ENCODE peak calls at places on chromosomes 11 and 22, in eight cellular contexts. One of them, this sample, is unnamed.
A peak's percentile ranks its signal among the peaks of the same experiment; 100 is the strongest.

GRCh38 chr11:9607511-9607899 is 34.0 kb downstream of the WEE1 start:
- DNase-seq in stimulated activated CD4-positive, alpha-beta T cell treated with anti-CD3 and anti-CD28 coated beads, Interleukin-2, amount 100 ng/mL, for 48 hours: no peak
- DNase-seq in pancreas: no peak
- DNase-seq in NCI-H2081: no peak
- DNase-seq in AG04450: no peak
- DNase-seq in GM13976: no peak
- DNase-seq in hypothalamus: no peak
- DNase-seq in PC-9: no peak
- DNase-seq in this sample: no peak

GRCh38 chr22:17396531-17396930 is 27.3 kb downstream of the CECR2 start:
- DNase-seq in stimulated activated CD4-positive, alpha-beta T cell treated with anti-CD3 and anti-CD28 coated beads, Interleukin-2, amount 100 ng/mL, for 48 hours: no peak
- DNase-seq in AG04450: no peak
- DNase-seq in hypothalamus: no peak
- DNase-seq in NCI-H2081: no peak
- DNase-seq in pancreas: no peak
- DNase-seq in PC-9: peak; percentile 34
- DNase-seq in GM13976: no peak
- DNase-seq in this sample: no peak

GRCh38 chr11:69540118-69541000 is 58.9 kb downstream of the LINC01488 start:
- DNase-seq in hypothalamus: no peak
- DNase-seq in pancreas: no peak
- DNase-seq in GM13976: no peak
- DNase-seq in NCI-H2081: no peak
- DNase-seq in stimulated activated CD4-positive, alpha-beta T cell treated with anti-CD3 and anti-CD28 coated beads, Interleukin-2, amount 100 ng/mL, for 48 hours: no peak
- DNase-seq in AG04450: no peak
- DNase-seq in PC-9: no peak
- DNase-seq in this sample: peak; percentile 76

GRCh38 chr11:69293087-69293486 is 868 bp upstream of the MYEOV start:
- DNase-seq in hypothalamus: no peak
- DNase-seq in GM13976: no peak
- DNase-seq in pancreas: no peak
- DNase-seq in PC-9: no peak
- DNase-seq in stimulated activated CD4-positive, alpha-beta T cell treated with anti-CD3 and anti-CD28 coated beads, Interleukin-2, amount 100 ng/mL, for 48 hours: no peak
- DNase-seq in AG04450: no peak
- DNase-seq in NCI-H2081: no peak
- DNase-seq in this sample: peak; percentile 44

GRCh38 chr22:42863349-42863911 is 6.4 kb upstream of the ARFGAP3 start:
- DNase-seq in hypothalamus: no peak
- DNase-seq in pancreas: no peak
- DNase-seq in GM13976: peak; percentile 50
- DNase-seq in NCI-H2081: no peak
- DNase-seq in PC-9: peak; percentile 95
- DNase-seq in stimulated activated CD4-positive, alpha-beta T cell treated with anti-CD3 and anti-CD28 coated beads, Interleukin-2, amount 100 ng/mL, for 48 hours: peak; percentile 34
- DNase-seq in AG04450: peak; percentile 65
- DNase-seq in this sample: no peak

GRCh38 chr11:34656062-34656720 is 35.3 kb downstream of the EHF start:
- DNase-seq in hypothalamus: peak; percentile 14
- DNase-seq in PC-9: no peak
- DNase-seq in pancreas: no peak
- DNase-seq in stimulated activated CD4-positive, alpha-beta T cell treated with anti-CD3 and anti-CD28 coated beads, Interleukin-2, amount 100 ng/mL, for 48 hours: no peak
- DNase-seq in AG04450: no peak
- DNase-seq in NCI-H2081: no peak
- DNase-seq in GM13976: no peak
- DNase-seq in this sample: no peak

GRCh38 chr11:1679881-1680280 is 17.1 kb upstream of the KRTAP5-6 start:
- DNase-seq in AG04450: no peak
- DNase-seq in stimulated activated CD4-positive, alpha-beta T cell treated with anti-CD3 and anti-CD28 coated beads, Interleukin-2, amount 100 ng/mL, for 48 hours: no peak
- DNase-seq in PC-9: no peak
- DNase-seq in GM13976: no peak
- DNase-seq in pancreas: no peak
- DNase-seq in NCI-H2081: no peak
- DNase-seq in hypothalamus: no peak
- DNase-seq in this sample: no peak

GRCh38 chr11:120146413-120147093 is 8.6 kb upstream of the TRIM29 start:
- DNase-seq in pancreas: no peak
- DNase-seq in hypothalamus: no peak
- DNase-seq in PC-9: no peak
- DNase-seq in GM13976: no peak
- DNase-seq in NCI-H2081: no peak
- DNase-seq in stimulated activated CD4-positive, alpha-beta T cell treated with anti-CD3 and anti-CD28 coated beads, Interleukin-2, amount 100 ng/mL, for 48 hours: no peak
- DNase-seq in AG04450: no peak
- DNase-seq in this sample: no peak

GRCh38 chr22:42376721-42377177 is 55.5 kb downstream of the NFAM1 start:
- DNase-seq in PC-9: no peak
- DNase-seq in hypothalamus: no peak
- DNase-seq in pancreas: no peak
- DNase-seq in AG04450: no peak
- DNase-seq in GM13976: no peak
- DNase-seq in NCI-H2081: no peak
- DNase-seq in stimulated activated CD4-positive, alpha-beta T cell treated with anti-CD3 and anti-CD28 coated beads, Interleukin-2, amount 100 ng/mL, for 48 hours: no peak
- DNase-seq in this sample: peak; percentile 83

GRCh38 chr11:41508121-41508520 is 48.7 kb upstream of the LRRC4C start:
- DNase-seq in hypothalamus: no peak
- DNase-seq in stimulated activated CD4-positive, alpha-beta T cell treated with anti-CD3 and anti-CD28 coated beads, Interleukin-2, amount 100 ng/mL, for 48 hours: no peak
- DNase-seq in GM13976: no peak
- DNase-seq in pancreas: no peak
- DNase-seq in NCI-H2081: no peak
- DNase-seq in PC-9: no peak
- DNase-seq in AG04450: no peak
- DNase-seq in this sample: no peak

GRCh38 chr11:29061452-29061851 is 953.3 kb downstream of the METTL15 start:
- DNase-seq in NCI-H2081: no peak
- DNase-seq in PC-9: no peak
- DNase-seq in hypothalamus: no peak
- DNase-seq in stimulated activated CD4-positive, alpha-beta T cell treated with anti-CD3 and anti-CD28 coated beads, Interleukin-2, amount 100 ng/mL, for 48 hours: no peak
- DNase-seq in AG04450: no peak
- DNase-seq in GM13976: no peak
- DNase-seq in pancreas: no peak
- DNase-seq in this sample: no peak

GRCh38 chr11:60978546-60979380 is 7.3 kb downstream of the CD6 start:
- DNase-seq in PC-9: no peak
- DNase-seq in GM13976: no peak
- DNase-seq in AG04450: no peak
- DNase-seq in stimulated activated CD4-positive, alpha-beta T cell treated with anti-CD3 and anti-CD28 coated beads, Interleukin-2, amount 100 ng/mL, for 48 hours: peak; percentile 75
- DNase-seq in NCI-H2081: no peak
- DNase-seq in hypothalamus: no peak
- DNase-seq in pancreas: no peak
- DNase-seq in this sample: no peak

GRCh38 chr22:30643055-30643875 is 7.7 kb downstream of the SLC35E4 start:
- DNase-seq in pancreas: no peak
- DNase-seq in hypothalamus: peak; percentile 35
- DNase-seq in stimulated activated CD4-positive, alpha-beta T cell treated with anti-CD3 and anti-CD28 coated beads, Interleukin-2, amount 100 ng/mL, for 48 hours: no peak
- DNase-seq in AG04450: no peak
- DNase-seq in NCI-H2081: no peak
- DNase-seq in PC-9: no peak
- DNase-seq in GM13976: no peak
- DNase-seq in this sample: no peak

GRCh38 chr11:17014321-17014773 is at the start of gene PLEKHA7:
- DNase-seq in stimulated activated CD4-positive, alpha-beta T cell treated with anti-CD3 and anti-CD28 coated beads, Interleukin-2, amount 100 ng/mL, for 48 hours: no peak
- DNase-seq in GM13976: no peak
- DNase-seq in NCI-H2081: no peak
- DNase-seq in hypothalamus: peak; percentile 45
- DNase-seq in PC-9: peak; percentile 30
- DNase-seq in AG04450: no peak
- DNase-seq in pancreas: peak; percentile 56
- DNase-seq in this sample: no peak

GRCh38 chr11:35464308-35464707 is 45.0 kb upstream of the SLC1A2 start:
- DNase-seq in NCI-H2081: no peak
- DNase-seq in PC-9: no peak
- DNase-seq in hypothalamus: no peak
- DNase-seq in stimulated activated CD4-positive, alpha-beta T cell treated with anti-CD3 and anti-CD28 coated beads, Interleukin-2, amount 100 ng/mL, for 48 hours: no peak
- DNase-seq in AG04450: no peak
- DNase-seq in GM13976: no peak
- DNase-seq in pancreas: no peak
- DNase-seq in this sample: no peak

GRCh38 chr11:63882555-63883242 is 34.3 kb downstream of the RCOR2 start:
- DNase-seq in hypothalamus: no peak
- DNase-seq in NCI-H2081: no peak
- DNase-seq in AG04450: no peak
- DNase-seq in PC-9: no peak
- DNase-seq in pancreas: no peak
- DNase-seq in GM13976: no peak
- DNase-seq in stimulated activated CD4-positive, alpha-beta T cell treated with anti-CD3 and anti-CD28 coated beads, Interleukin-2, amount 100 ng/mL, for 48 hours: no peak
- DNase-seq in this sample: peak; percentile 29

GRCh38 chr11:2539761-2540520 is 95.1 kb downstream of the KCNQ1 start:
- DNase-seq in stimulated activated CD4-positive, alpha-beta T cell treated with anti-CD3 and anti-CD28 coated beads, Interleukin-2, amount 100 ng/mL, for 48 hours: no peak
- DNase-seq in hypothalamus: no peak
- DNase-seq in AG04450: no peak
- DNase-seq in GM13976: no peak
- DNase-seq in pancreas: no peak
- DNase-seq in NCI-H2081: no peak
- DNase-seq in PC-9: no peak
- DNase-seq in this sample: peak; percentile 44

GRCh38 chr11:119671048-119671447 is 58.0 kb downstream of the NECTIN1 start:
- DNase-seq in AG04450: peak; percentile 88
- DNase-seq in pancreas: peak; percentile 31
- DNase-seq in PC-9: no peak
- DNase-seq in hypothalamus: peak; percentile 69
- DNase-seq in GM13976: no peak
- DNase-seq in NCI-H2081: peak; percentile 4
- DNase-seq in stimulated activated CD4-positive, alpha-beta T cell treated with anti-CD3 and anti-CD28 coated beads, Interleukin-2, amount 100 ng/mL, for 48 hours: no peak
- DNase-seq in this sample: peak; percentile 77

GRCh38 chr11:13118194-13118593 is 109.1 kb downstream of the RASSF10 start:
- DNase-seq in AG04450: peak; percentile 83
- DNase-seq in pancreas: no peak
- DNase-seq in hypothalamus: no peak
- DNase-seq in GM13976: no peak
- DNase-seq in NCI-H2081: no peak
- DNase-seq in PC-9: peak; percentile 84
- DNase-seq in stimulated activated CD4-positive, alpha-beta T cell treated with anti-CD3 and anti-CD28 coated beads, Interleukin-2, amount 100 ng/mL, for 48 hours: no peak
- DNase-seq in this sample: no peak